ENCODE peak calls at places on chromosomes 16 and 17, in four cellular contexts. N, U, Q and G are unnamed samples.

GRCh38 chr16:67562526-67562917 is at the start of gene CTCF:
- DNase-seq in U (peak), N (peak), Q (peak), G (peak)

GRCh38 chr16:49532243-49532870 is 158.8 kb downstream of the C16orf78 start:
- DNase-seq in Q (no peak), U (no peak), N (no peak), G (no peak)

GRCh38 chr16:49441366-49441780 is 67.8 kb downstream of the C16orf78 start:
- DNase-seq in U (no peak), Q (no peak), N (peak), G (no peak)

GRCh38 chr16:87560428-87561199 is 41.7 kb upstream of the JPH3 start:
- DNase-seq in U (peak), N (no peak), Q (no peak), G (peak)

GRCh38 chr17:82031885-82032627 is 578 bp downstream of the RAC3 start:
- DNase-seq in Q (no peak), N (no peak), U (peak), G (no peak)

GRCh38 chr17:79023886-79024771 is at the start of gene C1QTNF1:
- DNase-seq in U (no peak), N (peak), Q (peak), G (peak)

GRCh38 chr17:41692722-41693521 is 4.2 kb downstream of the EIF1 start:
- DNase-seq in Q (no peak), U (no peak), N (no peak), G (no peak)

GRCh38 chr17:42428141-42428944 is 5.3 kb upstream of the CAVIN1 start:
- DNase-seq in U (peak), Q (no peak), N (no peak), G (peak)

GRCh38 chr17:76196675-76197074 is 43.6 kb downstream of the RNF157 start:
- DNase-seq in U (no peak), N (peak), Q (peak), G (peak)

GRCh38 chr16:1044515-1045362 is 27.8 kb upstream of the SSTR5 start:
- DNase-seq in Q (no peak), N (no peak), U (peak), G (no peak)

GRCh38 chr16:19680972-19681371 is 37.1 kb downstream of the KNOP1 start:
- DNase-seq in N (no peak), Q (no peak), U (no peak), G (no peak)
- TF ChIP-seq CTCF in N (peak), Q (no peak), U (peak), G (no peak)

GRCh38 chr17:43961954-43962353 is 8.2 kb upstream of the PYY start:
- DNase-seq in U (no peak), N (no peak), Q (no peak), G (no peak)

GRCh38 chr17:43962479-43962878 is 8.7 kb upstream of the PYY start:
- DNase-seq in U (no peak), Q (no peak), N (no peak), G (no peak)

GRCh38 chr17:43970366-43970765 is 16.6 kb upstream of the PYY start:
- DNase-seq in Q (no peak), U (no peak), N (no peak), G (no peak)

GRCh38 chr17:43966276-43966675 is 12.5 kb upstream of the PYY start:
- DNase-seq in N (no peak), U (no peak), Q (no peak), G (no peak)

GRCh38 chr17:43967251-43967875 is 13.6 kb upstream of the PYY start:
- DNase-seq in Q (no peak), N (no peak), U (no peak), G (no peak)
- TF ChIP-seq POLR2A in Q (no peak), N (no peak), U (no peak), G (no peak)

DNA sequence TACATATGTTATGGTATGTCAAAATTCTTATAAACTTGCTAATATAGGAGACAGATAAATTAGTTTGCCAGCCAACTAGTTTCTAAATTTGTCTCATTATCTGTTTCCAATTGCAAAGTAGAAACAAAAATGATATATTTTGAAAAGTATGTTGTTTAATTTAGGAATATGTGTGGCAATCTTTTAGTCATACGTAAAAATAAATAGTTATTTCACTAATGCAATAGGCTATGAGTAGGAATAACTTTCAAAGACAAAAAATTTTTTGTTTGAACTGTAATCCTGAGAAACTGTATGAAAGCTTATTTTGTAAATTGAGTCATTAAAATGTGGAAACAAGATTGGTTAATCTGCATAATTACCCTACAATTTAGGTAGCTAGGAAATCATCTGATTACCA is 210.5 kb upstream of the KCNJ16 start:
- DNase-seq in N (no peak), U (no peak), Q (no peak), G (no peak)
- TF ChIP-seq CTCF in N (no peak), U (no peak), Q (no peak), G (no peak)

GRCh38 chr16:2798723-2799204 is 494 bp downstream of the PRSS41 start:
- DNase-seq in U (no peak), N (no peak), Q (no peak), G (no peak)

GRCh38 chr16:2803545-2804195 is 5.4 kb downstream of the PRSS41 start:
- DNase-seq in Q (no peak), N (no peak), U (no peak), G (no peak)

GRCh38 chr16:2799205-2799851 is 1.1 kb downstream of the PRSS41 start:
- DNase-seq in N (no peak), U (no peak), Q (no peak), G (no peak)

GRCh38 chr16:2795714-2796143 is 2.5 kb upstream of the PRSS41 start:
- DNase-seq in N (no peak), Q (no peak), U (peak), G (no peak)

GRCh38 chr16:2799852-2800226 is 1.6 kb downstream of the PRSS41 start:
- DNase-seq in N (no peak), Q (no peak), U (no peak), G (no peak)
- TF ChIP-seq POLR2A in N (no peak), Q (no peak), U (no peak), G (no peak)

GRCh38 chr17:54749157-54749556 is 151.5 kb upstream of the TOM1L1 start:
- DNase-seq in U (peak), Q (no peak), N (no peak), G (no peak)
- TF ChIP-seq CTCF in U (no peak), Q (no peak), N (no peak), G (no peak)